ENCODE peak calls at places on chromosome 4, in eight cellular contexts. J, I, W, B, X, F, Y and V are unnamed samples.
A peak's percentile ranks its signal among the peaks of the same experiment; 100 is the strongest.

GRCh38 chr4:76558391-76559235 is 123.6 kb downstream of the SHROOM3 start:
- DNase-seq in J (no peak), I (no peak), W (no peak), B (no peak), X (no peak), F (no peak), Y (no peak), V (no peak)

GRCh38 chr4:113849771-113850170 is 88.2 kb upstream of the CAMK2D start:
- DNase-seq in J (no peak), I (no peak), W (no peak), B (no peak), X (no peak), F (peak; percentile 20), Y (no peak), V (no peak)

GRCh38 chr4:5753766-5754528 is 42.9 kb downstream of the EVC start:
- DNase-seq in J (no peak), I (no peak), W (peak; percentile 22), B (no peak), X (peak; percentile 71), F (no peak), Y (peak; percentile 46), V (no peak)

GRCh38 chr4:109730294-109731051 is 603 bp upstream of the PLA2G12A start:
- DNase-seq in J (peak; percentile 51), I (peak; percentile 30), W (no peak), B (peak; percentile 26), X (no peak), F (peak; percentile 51), Y (peak; percentile 12), V (peak; percentile 55)

GRCh38 chr4:37924946-37925345 is 34.1 kb downstream of the TBC1D1 start:
- DNase-seq in J (no peak), I (no peak), W (no peak), B (no peak), X (no peak), F (no peak), Y (no peak), V (no peak)

GRCh38 chr4:7598939-7599790 is 164.4 kb upstream of the PSAPL1 start:
- DNase-seq in J (no peak), I (no peak), W (no peak), B (no peak), X (no peak), F (no peak), Y (no peak), V (no peak)

GRCh38 chr4:2082118-2082517 is 23.0 kb downstream of the NAT8L start:
- DNase-seq in J (no peak), I (no peak), W (no peak), B (no peak), X (no peak), F (no peak), Y (no peak), V (peak; percentile 1)

GRCh38 chr4:4856071-4857000 is 3.1 kb upstream of the MSX1 start:
- DNase-seq in J (no peak), I (no peak), W (no peak), B (no peak), X (no peak), F (no peak), Y (no peak), V (no peak)

GRCh38 chr4:127509155-127509554 is 123.6 kb upstream of the INTU start:
- DNase-seq in J (no peak), I (no peak), W (no peak), B (no peak), X (no peak), F (no peak), Y (no peak), V (no peak)

GRCh38 chr4:1023895-1024740 is 12.7 kb downstream of the FGFRL1 start:
- DNase-seq in J (no peak), I (no peak), W (no peak), B (no peak), X (no peak), F (no peak), Y (no peak), V (no peak)

GRCh38 chr4:12703076-12703475 is 781.1 kb downstream of the RAB28 start:
- DNase-seq in J (no peak), I (no peak), W (no peak), B (no peak), X (no peak), F (no peak), Y (no peak), V (no peak)

GRCh38 chr4:83054928-83055327 is 19.9 kb downstream of the COPS4 start:
- DNase-seq in J (no peak), I (no peak), W (no peak), B (no peak), X (peak; percentile 10), F (no peak), Y (no peak), V (no peak)

GRCh38 chr4:92059615-92060014 is 244.2 kb upstream of the GRID2 start:
- DNase-seq in J (no peak), I (no peak), W (no peak), B (no peak), X (no peak), F (no peak), Y (no peak), V (no peak)

GRCh38 chr4:86159216-86159615 is 200.6 kb downstream of the MAPK10 start:
- DNase-seq in J (no peak), I (no peak), W (no peak), B (no peak), X (no peak), F (no peak), Y (no peak), V (no peak)

GRCh38 chr4:127698789-127699200 is 31.4 kb upstream of the SLC25A31 start:
- DNase-seq in J (no peak), I (no peak), W (peak; percentile 57), B (no peak), X (peak; percentile 81), F (no peak), Y (no peak), V (no peak)

GRCh38 chr4:123746981-123747380 is 350.4 kb downstream of the SPRY1 start:
- DNase-seq in J (no peak), I (no peak), W (no peak), B (no peak), X (no peak), F (no peak), Y (no peak), V (no peak)

GRCh38 chr4:82797591-82798081 is 960 bp downstream of the SCD5 start:
- DNase-seq in J (peak; percentile 32), I (peak; percentile 15), W (no peak), B (no peak), X (no peak), F (no peak), Y (no peak), V (no peak)

GRCh38 chr4:138650917-138651564 is 364.5 kb upstream of the NOCT start:
- DNase-seq in J (no peak), I (no peak), W (no peak), B (no peak), X (no peak), F (no peak), Y (no peak), V (no peak)

GRCh38 chr4:87497141-87497540 is 32.0 kb downstream of the SPARCL1 start:
- DNase-seq in J (no peak), I (no peak), W (no peak), B (no peak), X (no peak), F (no peak), Y (no peak), V (peak; percentile 21)

GRCh38 chr4:108700358-108700757 is 50.0 kb downstream of the OSTC start:
- DNase-seq in J (no peak), I (no peak), W (no peak), B (no peak), X (no peak), F (no peak), Y (no peak), V (no peak)

GRCh38 chr4:151685303-151685702 is 75.5 kb downstream of the GATB start:
- DNase-seq in J (no peak), I (no peak), W (no peak), B (no peak), X (no peak), F (no peak), Y (no peak), V (no peak)

GRCh38 chr4:148151797-148152196 is 290.4 kb downstream of the NR3C2 start:
- DNase-seq in J (no peak), I (no peak), W (no peak), B (no peak), X (no peak), F (no peak), Y (no peak), V (no peak)

GRCh38 chr4:148154769-148155168 is 287.4 kb downstream of the NR3C2 start:
- DNase-seq in J (no peak), I (no peak), W (no peak), B (no peak), X (no peak), F (no peak), Y (no peak), V (no peak)

GRCh38 chr4:148152868-148153630 is 289.2 kb downstream of the NR3C2 start:
- DNase-seq in J (no peak), I (no peak), W (no peak), B (no peak), X (no peak), F (no peak), Y (no peak), V (no peak)
- TF ChIP-seq CTCF in J (no peak), I (no peak), W (no peak), B (no peak), X (no peak), F (no peak), Y (no peak), V (no peak)

GRCh38 chr4:46715468-46715867 is 193.6 kb downstream of the COX7B2 start:
- DNase-seq in J (no peak), I (no peak), W (no peak), B (no peak), X (no peak), F (no peak), Y (no peak), V (no peak)
- TF ChIP-seq CTCF in J (no peak), I (no peak), W (no peak), B (no peak), X (no peak), F (no peak), Y (no peak), V (no peak)

GRCh38 chr4:154367659-154368058 is 123.9 kb downstream of the DCHS2 start:
- DNase-seq in J (no peak), I (no peak), W (no peak), B (no peak), X (no peak), F (no peak), Y (no peak), V (no peak)
- TF ChIP-seq CTCF in J (no peak), I (no peak), W (no peak), B (no peak), X (no peak), F (no peak), Y (no peak), V (no peak)

DNA sequence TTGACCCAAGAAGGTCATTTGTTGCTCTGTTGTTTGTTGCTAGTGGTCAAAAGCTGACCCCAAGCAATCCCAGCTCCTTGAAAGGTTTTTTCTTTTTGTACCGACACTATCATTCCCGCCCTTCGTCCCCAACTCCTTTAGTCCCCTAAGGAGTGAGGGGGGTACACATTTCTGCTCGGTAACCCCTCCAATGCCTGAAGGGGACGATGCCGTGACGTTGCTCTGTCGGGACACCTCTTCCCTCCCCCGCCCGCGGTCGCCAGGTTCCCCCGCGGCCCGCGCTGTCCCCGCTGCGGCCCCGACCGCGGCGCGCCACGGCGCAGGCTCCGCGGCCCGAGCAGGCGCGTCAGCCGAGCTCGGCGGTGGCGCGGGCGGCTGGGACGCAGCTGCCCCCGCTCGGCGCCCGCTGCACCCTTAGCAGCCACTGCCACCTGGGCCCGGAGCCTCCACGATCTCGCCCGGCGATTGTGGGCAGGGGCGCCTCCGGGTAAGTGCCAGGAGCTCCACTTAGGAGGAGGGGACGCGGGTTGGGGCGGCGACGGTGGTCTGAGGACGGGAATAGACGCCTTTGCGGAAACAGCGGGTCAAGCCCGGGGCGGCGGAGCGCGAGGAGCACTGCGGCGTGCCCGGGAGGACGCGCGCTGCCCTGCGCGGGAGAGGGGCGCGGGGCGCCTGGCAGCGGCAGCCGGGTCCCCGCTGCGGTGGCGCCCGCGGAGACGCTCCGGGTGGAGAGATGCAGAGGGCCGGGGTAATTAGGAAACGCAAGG is at the start of gene GLRB:
- DNase-seq in J (peak; percentile 28), I (peak; percentile 27), W (no peak), B (no peak), X (no peak), F (peak; percentile 20), Y (no peak), V (peak; percentile 44)
- TF ChIP-seq CTCF in J (no peak), I (peak; percentile 17), W (no peak), B (no peak), X (no peak), F (no peak), Y (no peak), V (no peak)